ENCODE peak calls at places on chromosomes 11 and 22, in four cellular contexts. M is neural progenitor cell, K is fibroblast of lung, V is A549. S is an unnamed sample.

GRCh38 chr11:112226062-112226921 is at the start of gene PTS:
- DNase-seq in M (peak), K (peak), V (peak), S (peak)

GRCh38 chr11:108697872-108698473 is 33.1 kb downstream of the DDX10 start:
- DNase-seq in M (peak), K (peak), V (peak), S (peak)

GRCh38 chr11:27740362-27741024 is 40.2 kb upstream of the BDNF start:
- DNase-seq in M (no peak), K (no peak), V (no peak), S (no peak)

GRCh38 chr11:733072-733471 is 14.2 kb upstream of the TALDO1 start:
- DNase-seq in M (no peak), K (no peak), V (no peak), S (no peak)

GRCh38 chr22:49427341-49427740 is 400.3 kb downstream of the BRD1 start:
- DNase-seq in M (no peak), K (no peak), V (no peak), S (no peak)

GRCh38 chr11:94224078-94224477 is 80.3 kb upstream of the IZUMO1R start:
- DNase-seq in M (no peak), K (peak), V (peak), S (no peak)

GRCh38 chr11:83574516-83574915 is 288.3 kb upstream of the CCDC90B start:
- DNase-seq in M (no peak), K (no peak), V (no peak), S (no peak)

GRCh38 chr11:35077709-35078695 is 61.0 kb upstream of the CD44 start:
- DNase-seq in M (no peak), K (no peak), V (peak), S (peak)

GRCh38 chr22:35076648-35077047 is 10.7 kb downstream of the ISX start:
- DNase-seq in M (no peak), K (no peak), V (no peak), S (no peak)

GRCh38 chr11:35381720-35382322 is 37.5 kb downstream of the SLC1A2 start:
- DNase-seq in M (no peak), K (no peak), V (no peak), S (no peak)

GRCh38 chr11:78868563-78868962 is 293.9 kb upstream of the NARS2 start:
- DNase-seq in M (no peak), K (no peak), V (no peak), S (peak)
- TF ChIP-seq CTCF in M (no peak), K (no peak), V (no peak), S (no peak)

DNA sequence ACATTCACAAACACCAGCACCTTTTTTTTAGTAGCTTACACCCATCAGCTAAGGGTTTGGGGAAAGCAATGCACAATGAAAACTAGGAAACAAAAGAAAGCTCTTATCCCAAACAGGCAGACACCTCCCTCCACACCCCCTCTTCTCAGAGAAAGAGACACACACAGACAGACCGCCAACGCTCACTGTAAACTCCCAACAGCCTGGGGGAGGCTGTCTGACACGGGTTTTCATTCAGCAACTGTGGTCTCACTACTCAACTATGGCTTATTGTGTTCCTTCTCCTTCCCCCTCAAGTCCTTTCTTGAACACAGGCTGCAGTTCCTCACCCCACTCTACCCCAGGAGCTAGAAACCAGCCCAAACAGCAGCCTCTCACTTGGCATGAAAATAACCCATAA is 123.4 kb downstream of the C11orf58 start:
- DNase-seq in M (peak), K (no peak), V (no peak), S (no peak)
- H3K4me3 ChIP-seq in M (no peak), K (no peak), V (no peak), S (no peak)

GRCh38 chr22:32674925-32675825 is 126.3 kb upstream of the TIMP3 start:
- DNase-seq in M (no peak), K (no peak), V (no peak), S (peak)
- TF ChIP-seq CTCF in M (no peak), K (peak), V (no peak), S (peak)

GRCh38 chr11:1761110-1761856 is 2.4 kb downstream of the CTSD start:
- DNase-seq in M (no peak), K (no peak), V (no peak), S (no peak)
- H3K4me3 ChIP-seq in M (no peak), K (no peak), V (no peak), S (no peak)

GRCh38 chr11:66912963-66913362 is 45.2 kb downstream of the PC start:
- DNase-seq in M (peak), K (no peak), V (no peak), S (no peak)

GRCh38 chr11:66915866-66916265 is 42.3 kb downstream of the PC start:
- DNase-seq in M (no peak), K (no peak), V (no peak), S (peak)

GRCh38 chr11:66912361-66912760 is 45.8 kb downstream of the PC start:
- DNase-seq in M (no peak), K (no peak), V (no peak), S (no peak)

GRCh38 chr11:66914505-66914904 is 43.7 kb downstream of the PC start:
- DNase-seq in M (no peak), K (no peak), V (no peak), S (no peak)

GRCh38 chr11:66915046-66915832 is 42.9 kb downstream of the PC start:
- DNase-seq in M (peak), K (no peak), V (no peak), S (peak)
- TF ChIP-seq CTCF in M (no peak), K (no peak), V (no peak), S (peak)

GRCh38 chr22:20429254-20430100 is 8.1 kb downstream of the SCARF2 start:
- DNase-seq in M (peak), K (no peak), V (no peak), S (no peak)

GRCh38 chr22:20430101-20430640 is 7.5 kb downstream of the SCARF2 start:
- DNase-seq in M (no peak), K (no peak), V (no peak), S (no peak)

GRCh38 chr22:20431520-20432237 is 5.9 kb downstream of the SCARF2 start:
- DNase-seq in M (peak), K (no peak), V (no peak), S (no peak)

GRCh38 chr22:20432244-20432686 is 5.4 kb downstream of the SCARF2 start:
- DNase-seq in M (no peak), K (no peak), V (no peak), S (no peak)

GRCh38 chr22:20430641-20431519 is 6.7 kb downstream of the SCARF2 start:
- DNase-seq in M (peak), K (peak), V (peak), S (no peak)
- H3K4me3 ChIP-seq in M (peak), K (no peak), V (peak), S (no peak)